ENCODE peak calls at places on chromosomes 3 and 15, in six cellular contexts. N, J, K, W, R and G are unnamed samples. For H3K9me3, the result is how much of the 10 kb centered on the place peaks cover.

GRCh38 chr3:72265661-72266370 is 480.9 kb upstream of the PROK2 start:
- DNase-seq in R (no peak), J (no peak), K (no peak), W (no peak), N (no peak), G (no peak)

GRCh38 chr3:49378249-49378899 is 20.2 kb upstream of the GPX1 start:
- DNase-seq in W (no peak), J (peak), K (peak), R (peak), N (no peak), G (no peak)

GRCh38 chr3:186092360-186093070 is 16.4 kb downstream of the ETV5 start:
- DNase-seq in W (no peak), K (no peak), R (no peak), N (no peak), J (no peak), G (no peak)

GRCh38 chr3:86239956-86240355 is 751.0 kb downstream of the VGLL3 start:
- DNase-seq in J (no peak), N (no peak), R (no peak), W (no peak), K (peak), G (no peak)

GRCh38 chr3:23626442-23626841 is 179.3 kb upstream of the UBE2E1 start:
- DNase-seq in K (no peak), N (no peak), J (no peak), W (no peak), R (no peak), G (no peak)

GRCh38 chr15:57667171-57667924 is 39.2 kb upstream of the POLR2M start:
- DNase-seq in J (no peak), W (peak), N (no peak), R (no peak), K (peak), G (peak)

GRCh38 chr15:38129531-38130199 is 123.0 kb upstream of the SPRED1 start:
- DNase-seq in N (peak), K (peak), W (peak), R (peak), J (peak), G (peak)

GRCh38 chr15:39588531-39589192 is 7.8 kb downstream of the THBS1 start:
- DNase-seq in W (no peak), J (no peak), R (no peak), N (no peak), K (peak), G (no peak)

GRCh38 chr3:55935241-55935640 is 448.1 kb upstream of the WNT5A start:
- DNase-seq in N (no peak), J (no peak), W (no peak), R (no peak), K (no peak), G (no peak)

GRCh38 chr3:150733373-150733935 is 29.5 kb downstream of the SIAH2 start:
- DNase-seq in J (no peak), W (no peak), R (no peak), K (no peak), N (no peak), G (no peak)

GRCh38 chr15:64865998-64866520 is 24.3 kb downstream of the PLEKHO2 start:
- DNase-seq in R (peak), W (peak), K (peak), J (no peak), N (no peak), G (no peak)

GRCh38 chr3:170196833-170197232 is 15.3 kb upstream of the PHC3 start:
- DNase-seq in R (no peak), N (no peak), J (no peak), K (peak), W (no peak), G (no peak)

GRCh38 chr15:89783111-89783860 is 7.2 kb downstream of the MESP2 start:
- DNase-seq in K (peak), J (no peak), R (no peak), N (no peak), W (no peak), G (peak)

GRCh38 chr3:163508212-163508611 is 1570.1 kb downstream of the SI start:
- DNase-seq in J (no peak), R (no peak), K (no peak), W (no peak), N (no peak), G (no peak)

GRCh38 chr3:133328373-133328772 is 71.5 kb upstream of the BFSP2 start:
- DNase-seq in N (no peak), W (no peak), J (no peak), K (no peak), R (no peak), G (no peak)

GRCh38 chr3:193872265-193872753 is 263.6 kb upstream of the HES1 start:
- DNase-seq in W (peak), J (no peak), K (peak), R (peak), N (no peak), G (peak)

GRCh38 chr3:43426388-43426787 is 140.0 kb downstream of the SNRK start:
- DNase-seq in W (no peak), N (no peak), R (no peak), J (no peak), K (no peak), G (no peak)

GRCh38 chr3:197528190-197528589 is 27.6 kb downstream of the BDH1 start:
- DNase-seq in K (no peak), R (no peak), N (no peak), J (no peak), W (no peak), G (no peak)

GRCh38 chr15:48563944-48564343 is 81.6 kb downstream of the FBN1 start:
- DNase-seq in R (no peak), N (no peak), W (no peak), K (no peak), J (no peak), G (no peak)

GRCh38 chr3:185153170-185153733 is 392 bp upstream of the C3orf70 start:
- DNase-seq in R (peak), N (peak), W (no peak), K (no peak), J (no peak), G (peak)

GRCh38 chr15:84881520-84881830 is 3.0 kb upstream of the SLC28A1 start:
- DNase-seq in R (no peak), K (no peak), W (no peak), J (no peak), N (peak), G (no peak)

GRCh38 chr15:84883433-84883832 is 1.0 kb upstream of the SLC28A1 start:
- DNase-seq in W (no peak), J (no peak), R (no peak), K (peak), N (no peak), G (peak)

GRCh38 chr15:84886984-84887299 is 2.5 kb downstream of the SLC28A1 start:
- DNase-seq in J (no peak), K (no peak), R (no peak), N (no peak), W (no peak), G (no peak)

GRCh38 chr15:84886211-84886983 is 1.9 kb downstream of the SLC28A1 start:
- DNase-seq in N (peak), R (no peak), J (no peak), K (no peak), W (no peak), G (peak)

GRCh38 chr15:84883916-84884781 is at the start of gene SLC28A1:
- DNase-seq in W (no peak), N (peak), J (no peak), K (no peak), R (no peak), G (peak)
- H3K4me3 ChIP-seq in W (no peak), N (no peak), J (no peak), K (no peak), R (no peak), G (peak)

DNA sequence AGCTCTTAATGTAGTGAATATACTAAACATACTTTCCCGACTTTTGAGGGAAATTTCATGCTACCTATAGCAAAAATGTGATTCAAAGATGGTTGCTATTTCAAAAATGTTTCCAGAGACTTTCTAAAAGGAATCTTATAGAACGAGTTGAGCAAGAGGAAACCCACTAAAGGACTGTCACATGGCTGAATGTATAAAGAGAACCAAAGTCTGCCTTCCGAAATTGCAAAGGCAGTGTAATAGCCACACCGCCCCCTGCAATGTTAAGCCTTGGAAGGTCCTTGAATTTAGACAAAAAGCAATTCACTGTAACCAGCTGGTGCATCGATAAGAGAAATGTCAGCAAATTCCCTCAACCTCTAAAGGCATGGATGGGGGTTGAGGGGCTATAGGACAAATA is 142.8 kb downstream of the CHL1 start:
- DNase-seq in W (no peak), R (no peak), K (no peak), J (no peak), N (no peak), G (no peak)
- H3K9me3 ChIP-seq in W (under half), R (under half), K (under half), J (under half), N (under half), G (under half)

GRCh38 chr3:129277829-129278271 is 820 bp upstream of the HMCES start:
- DNase-seq in J (no peak), N (no peak), K (peak), R (peak), W (no peak), G (no peak)
- H3K4me3 ChIP-seq in J (peak), N (no peak), K (peak), R (peak), W (no peak), G (no peak)

GRCh38 chr15:86522721-86523120 is 443.1 kb downstream of the AGBL1 start:
- DNase-seq in N (no peak), K (no peak), J (no peak), R (no peak), W (no peak), G (no peak)

GRCh38 chr15:86526938-86527735 is 447.5 kb downstream of the AGBL1 start:
- DNase-seq in N (no peak), R (no peak), W (no peak), K (no peak), J (no peak), G (no peak)
- H3K9me3 ChIP-seq in N (under half), R (under half), W (under half), K (under half), J (under half), G (under half)

DNA sequence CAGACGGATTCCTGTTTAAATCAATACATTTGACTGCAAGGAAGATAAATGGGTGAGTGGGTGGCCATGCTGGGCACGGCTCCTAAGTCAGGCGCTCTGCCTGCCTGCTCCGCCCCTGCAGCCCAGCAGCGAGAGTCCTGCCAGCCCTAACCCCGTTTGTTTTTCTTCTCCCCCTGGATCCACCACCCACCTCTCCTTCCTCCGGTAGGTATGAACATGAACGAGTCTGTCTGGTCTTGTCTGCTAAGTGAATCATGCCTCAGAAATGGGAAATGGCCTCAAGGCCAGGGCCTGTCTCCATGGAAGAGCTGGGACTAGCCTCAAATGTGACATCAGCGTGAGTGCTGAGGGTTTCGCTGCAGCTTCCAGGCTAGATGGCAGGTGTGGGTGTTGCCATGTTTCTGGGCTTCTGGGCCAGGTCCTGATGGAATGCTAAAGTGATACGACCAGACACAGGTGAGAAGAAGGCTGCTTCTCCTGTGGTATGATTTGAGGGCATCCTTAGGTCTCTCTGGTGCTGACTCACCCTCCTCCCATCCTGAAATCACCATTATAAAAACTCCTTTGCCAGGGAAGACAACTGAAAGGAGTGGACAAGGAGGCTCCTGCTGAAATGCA is 5.6 kb upstream of the FEM1B start:
- DNase-seq in J (no peak), R (no peak), N (no peak), K (peak), W (no peak), G (no peak)
- H3K4me3 ChIP-seq in J (peak), R (no peak), N (no peak), K (peak), W (peak), G (no peak)

DNA sequence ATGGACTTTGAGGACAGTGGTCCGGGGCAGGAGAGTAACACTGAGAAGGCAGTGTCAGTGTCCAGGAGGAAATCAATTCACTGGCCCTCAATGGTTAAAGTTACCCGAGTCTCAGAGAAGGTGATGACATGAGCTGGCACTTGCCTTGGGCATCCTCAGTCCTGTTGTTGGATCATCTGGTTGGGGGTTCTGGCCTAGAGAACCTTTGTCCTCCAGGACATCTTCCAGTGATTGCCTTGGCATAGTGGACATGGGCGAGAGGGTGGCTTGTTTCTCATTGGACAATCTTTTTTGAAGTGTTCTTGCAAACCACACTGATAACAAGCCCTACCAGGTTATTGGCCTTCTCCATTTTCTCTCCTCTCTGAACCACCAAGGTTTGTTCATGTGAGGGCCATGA is 83.4 kb upstream of the TERB2 start:
- DNase-seq in K (no peak), J (no peak), R (no peak), W (no peak), N (no peak), G (no peak)
- H3K9me3 ChIP-seq in K (under half), J (under half), R (under half), W (under half), N (under half), G (under half)

DNA sequence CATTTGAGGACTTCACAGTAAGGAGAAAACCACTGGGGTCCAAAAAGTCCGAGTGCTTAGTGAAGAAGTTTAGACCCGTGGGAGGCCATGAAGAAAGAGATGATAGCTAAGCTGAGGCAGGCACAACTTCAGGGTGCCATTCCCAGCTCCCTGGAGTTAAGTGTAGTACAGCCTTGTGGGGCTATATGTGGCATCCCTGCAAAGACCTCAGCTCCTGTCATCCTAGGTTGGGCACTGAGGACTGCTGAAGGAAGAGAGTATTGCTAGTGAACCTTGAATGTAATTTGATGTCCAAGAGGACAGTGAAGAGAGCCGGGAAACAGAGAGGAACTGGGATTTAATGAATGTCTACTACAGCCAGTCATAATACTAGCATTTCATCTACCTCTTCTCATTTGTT is 162.1 kb downstream of the AKAP13 start:
- DNase-seq in R (no peak), W (no peak), J (no peak), N (no peak), K (no peak), G (no peak)
- H3K4me3 ChIP-seq in R (no peak), W (no peak), J (no peak), N (no peak), K (no peak), G (no peak)